ENCODE peak calls at places on chromosomes 4 and X, in nine cellular contexts. One of them, this sample, is unnamed.

GRCh38 chrX:28586891-28587635 is at the start of gene IL1RAPL1:
- DNase-seq in foreskin fibroblast: peak
- DNase-seq in activated T-cell treated with anti-CD3 and anti-CD28 coated beads, Interleukin-2, amount 50 U/mL, for 72 hours: no peak
- DNase-seq in activated B cell treated with CpG ODN at 0.5 μM for 24 hours: no peak
- DNase-seq in globus pallidus: peak
- DNase-seq in AG09309: no peak
- DNase-seq in fibroblast of pulmonary artery: peak
- DNase-seq in MM.1S: peak
- DNase-seq in activated CD4-positive, alpha-beta T cell treated with anti-CD3 and anti-CD28 coated beads, Interleukin-2, amount 50 U/mL, for 48 hours: no peak
- DNase-seq in this sample: no peak

GRCh38 chr4:51845736-51846135 is 2.8 kb downstream of the DCUN1D4 start:
- DNase-seq in foreskin fibroblast: no peak
- DNase-seq in fibroblast of pulmonary artery: peak
- DNase-seq in globus pallidus: no peak
- DNase-seq in activated T-cell treated with anti-CD3 and anti-CD28 coated beads, Interleukin-2, amount 50 U/mL, for 72 hours: no peak
- DNase-seq in activated B cell treated with CpG ODN at 0.5 μM for 24 hours: no peak
- DNase-seq in activated CD4-positive, alpha-beta T cell treated with anti-CD3 and anti-CD28 coated beads, Interleukin-2, amount 50 U/mL, for 48 hours: no peak
- DNase-seq in MM.1S: no peak
- DNase-seq in AG09309: no peak
- DNase-seq in this sample: no peak

GRCh38 chr4:90542216-90542615 is 415.0 kb downstream of the CCSER1 start:
- DNase-seq in activated CD4-positive, alpha-beta T cell treated with anti-CD3 and anti-CD28 coated beads, Interleukin-2, amount 50 U/mL, for 48 hours: no peak
- DNase-seq in activated T-cell treated with anti-CD3 and anti-CD28 coated beads, Interleukin-2, amount 50 U/mL, for 72 hours: no peak
- DNase-seq in globus pallidus: no peak
- DNase-seq in foreskin fibroblast: no peak
- DNase-seq in activated B cell treated with CpG ODN at 0.5 μM for 24 hours: no peak
- DNase-seq in AG09309: no peak
- DNase-seq in MM.1S: no peak
- DNase-seq in fibroblast of pulmonary artery: no peak
- DNase-seq in this sample: no peak

GRCh38 chrX:107766470-107767140 is 9.0 kb downstream of the TSC22D3 start:
- DNase-seq in globus pallidus: no peak
- DNase-seq in MM.1S: no peak
- DNase-seq in fibroblast of pulmonary artery: peak
- DNase-seq in AG09309: no peak
- DNase-seq in activated B cell treated with CpG ODN at 0.5 μM for 24 hours: no peak
- DNase-seq in activated CD4-positive, alpha-beta T cell treated with anti-CD3 and anti-CD28 coated beads, Interleukin-2, amount 50 U/mL, for 48 hours: no peak
- DNase-seq in activated T-cell treated with anti-CD3 and anti-CD28 coated beads, Interleukin-2, amount 50 U/mL, for 72 hours: no peak
- DNase-seq in foreskin fibroblast: peak
- DNase-seq in this sample: no peak

GRCh38 chrX:12989456-12989855 is 14.5 kb downstream of the TMSB4X start:
- DNase-seq in MM.1S: no peak
- DNase-seq in activated B cell treated with CpG ODN at 0.5 μM for 24 hours: no peak
- DNase-seq in activated CD4-positive, alpha-beta T cell treated with anti-CD3 and anti-CD28 coated beads, Interleukin-2, amount 50 U/mL, for 48 hours: no peak
- DNase-seq in activated T-cell treated with anti-CD3 and anti-CD28 coated beads, Interleukin-2, amount 50 U/mL, for 72 hours: no peak
- DNase-seq in fibroblast of pulmonary artery: no peak
- DNase-seq in AG09309: no peak
- DNase-seq in foreskin fibroblast: peak
- DNase-seq in globus pallidus: no peak
- DNase-seq in this sample: no peak

GRCh38 chr4:180058731-180059215 is 2184.4 kb upstream of the TENM3 start:
- DNase-seq in foreskin fibroblast: peak
- DNase-seq in MM.1S: peak
- DNase-seq in activated CD4-positive, alpha-beta T cell treated with anti-CD3 and anti-CD28 coated beads, Interleukin-2, amount 50 U/mL, for 48 hours: peak
- DNase-seq in fibroblast of pulmonary artery: peak
- DNase-seq in globus pallidus: peak
- DNase-seq in AG09309: no peak
- DNase-seq in activated T-cell treated with anti-CD3 and anti-CD28 coated beads, Interleukin-2, amount 50 U/mL, for 72 hours: no peak
- DNase-seq in activated B cell treated with CpG ODN at 0.5 μM for 24 hours: no peak
- DNase-seq in this sample: no peak

GRCh38 chr4:150664935-150665334 is 83.0 kb downstream of the MAB21L2 start:
- DNase-seq in foreskin fibroblast: peak
- DNase-seq in activated T-cell treated with anti-CD3 and anti-CD28 coated beads, Interleukin-2, amount 50 U/mL, for 72 hours: no peak
- DNase-seq in activated CD4-positive, alpha-beta T cell treated with anti-CD3 and anti-CD28 coated beads, Interleukin-2, amount 50 U/mL, for 48 hours: no peak
- DNase-seq in MM.1S: no peak
- DNase-seq in fibroblast of pulmonary artery: peak
- DNase-seq in globus pallidus: no peak
- DNase-seq in AG09309: no peak
- DNase-seq in activated B cell treated with CpG ODN at 0.5 μM for 24 hours: no peak
- DNase-seq in this sample: no peak

GRCh38 chrX:69025802-69026301 is 139.4 kb downstream of the PJA1 start:
- DNase-seq in fibroblast of pulmonary artery: peak
- DNase-seq in activated B cell treated with CpG ODN at 0.5 μM for 24 hours: no peak
- DNase-seq in activated CD4-positive, alpha-beta T cell treated with anti-CD3 and anti-CD28 coated beads, Interleukin-2, amount 50 U/mL, for 48 hours: no peak
- DNase-seq in foreskin fibroblast: no peak
- DNase-seq in AG09309: peak
- DNase-seq in MM.1S: no peak
- DNase-seq in activated T-cell treated with anti-CD3 and anti-CD28 coated beads, Interleukin-2, amount 50 U/mL, for 72 hours: no peak
- DNase-seq in globus pallidus: no peak
- DNase-seq in this sample: no peak

GRCh38 chrX:41009816-41010187 is 75.4 kb upstream of the USP9X start:
- DNase-seq in MM.1S: no peak
- DNase-seq in AG09309: no peak
- DNase-seq in activated CD4-positive, alpha-beta T cell treated with anti-CD3 and anti-CD28 coated beads, Interleukin-2, amount 50 U/mL, for 48 hours: no peak
- DNase-seq in activated T-cell treated with anti-CD3 and anti-CD28 coated beads, Interleukin-2, amount 50 U/mL, for 72 hours: no peak
- DNase-seq in activated B cell treated with CpG ODN at 0.5 μM for 24 hours: no peak
- DNase-seq in foreskin fibroblast: no peak
- DNase-seq in fibroblast of pulmonary artery: no peak
- DNase-seq in globus pallidus: no peak
- DNase-seq in this sample: no peak

GRCh38 chr4:94595880-94596483 is 144.2 kb downstream of the PDLIM5 start:
- DNase-seq in activated T-cell treated with anti-CD3 and anti-CD28 coated beads, Interleukin-2, amount 50 U/mL, for 72 hours: no peak
- DNase-seq in globus pallidus: peak
- DNase-seq in MM.1S: peak
- DNase-seq in activated CD4-positive, alpha-beta T cell treated with anti-CD3 and anti-CD28 coated beads, Interleukin-2, amount 50 U/mL, for 48 hours: no peak
- DNase-seq in activated B cell treated with CpG ODN at 0.5 μM for 24 hours: no peak
- DNase-seq in AG09309: no peak
- DNase-seq in foreskin fibroblast: peak
- DNase-seq in fibroblast of pulmonary artery: peak
- DNase-seq in this sample: no peak

GRCh38 chr4:51901363-51901762 is 58.4 kb downstream of the DCUN1D4 start:
- DNase-seq in activated B cell treated with CpG ODN at 0.5 μM for 24 hours: no peak
- DNase-seq in activated CD4-positive, alpha-beta T cell treated with anti-CD3 and anti-CD28 coated beads, Interleukin-2, amount 50 U/mL, for 48 hours: no peak
- DNase-seq in MM.1S: no peak
- DNase-seq in AG09309: no peak
- DNase-seq in fibroblast of pulmonary artery: no peak
- DNase-seq in foreskin fibroblast: no peak
- DNase-seq in globus pallidus: no peak
- DNase-seq in activated T-cell treated with anti-CD3 and anti-CD28 coated beads, Interleukin-2, amount 50 U/mL, for 72 hours: no peak
- DNase-seq in this sample: no peak

GRCh38 chrX:119181491-119181890 is 53.9 kb upstream of the KIAA1210 start:
- DNase-seq in fibroblast of pulmonary artery: peak
- DNase-seq in activated T-cell treated with anti-CD3 and anti-CD28 coated beads, Interleukin-2, amount 50 U/mL, for 72 hours: no peak
- DNase-seq in MM.1S: no peak
- DNase-seq in activated B cell treated with CpG ODN at 0.5 μM for 24 hours: no peak
- DNase-seq in globus pallidus: no peak
- DNase-seq in foreskin fibroblast: no peak
- DNase-seq in activated CD4-positive, alpha-beta T cell treated with anti-CD3 and anti-CD28 coated beads, Interleukin-2, amount 50 U/mL, for 48 hours: no peak
- DNase-seq in AG09309: no peak
- DNase-seq in this sample: no peak

GRCh38 chrX:50813843-50814661 is at the start of gene SHROOM4:
- DNase-seq in activated B cell treated with CpG ODN at 0.5 μM for 24 hours: no peak
- DNase-seq in fibroblast of pulmonary artery: peak
- DNase-seq in globus pallidus: peak
- DNase-seq in MM.1S: no peak
- DNase-seq in activated CD4-positive, alpha-beta T cell treated with anti-CD3 and anti-CD28 coated beads, Interleukin-2, amount 50 U/mL, for 48 hours: no peak
- DNase-seq in AG09309: no peak
- DNase-seq in foreskin fibroblast: peak
- DNase-seq in activated T-cell treated with anti-CD3 and anti-CD28 coated beads, Interleukin-2, amount 50 U/mL, for 72 hours: no peak
- DNase-seq in this sample: no peak

GRCh38 chr4:40563401-40563800 is 66.3 kb downstream of the RBM47 start:
- DNase-seq in activated B cell treated with CpG ODN at 0.5 μM for 24 hours: no peak
- DNase-seq in fibroblast of pulmonary artery: no peak
- DNase-seq in MM.1S: no peak
- DNase-seq in AG09309: no peak
- DNase-seq in foreskin fibroblast: no peak
- DNase-seq in globus pallidus: no peak
- DNase-seq in activated T-cell treated with anti-CD3 and anti-CD28 coated beads, Interleukin-2, amount 50 U/mL, for 72 hours: no peak
- DNase-seq in activated CD4-positive, alpha-beta T cell treated with anti-CD3 and anti-CD28 coated beads, Interleukin-2, amount 50 U/mL, for 48 hours: no peak
- DNase-seq in this sample: no peak

GRCh38 chr4:168755643-168756482 is 254.2 kb downstream of the CBR4 start:
- DNase-seq in fibroblast of pulmonary artery: no peak
- DNase-seq in activated T-cell treated with anti-CD3 and anti-CD28 coated beads, Interleukin-2, amount 50 U/mL, for 72 hours: no peak
- DNase-seq in activated CD4-positive, alpha-beta T cell treated with anti-CD3 and anti-CD28 coated beads, Interleukin-2, amount 50 U/mL, for 48 hours: no peak
- DNase-seq in globus pallidus: no peak
- DNase-seq in activated B cell treated with CpG ODN at 0.5 μM for 24 hours: no peak
- DNase-seq in MM.1S: no peak
- DNase-seq in foreskin fibroblast: no peak
- DNase-seq in AG09309: no peak
- DNase-seq in this sample: no peak

GRCh38 chr4:113682730-113683129 is 78.8 kb downstream of the CAMK2D start:
- DNase-seq in fibroblast of pulmonary artery: no peak
- DNase-seq in foreskin fibroblast: peak
- DNase-seq in AG09309: no peak
- DNase-seq in activated T-cell treated with anti-CD3 and anti-CD28 coated beads, Interleukin-2, amount 50 U/mL, for 72 hours: no peak
- DNase-seq in MM.1S: no peak
- DNase-seq in activated CD4-positive, alpha-beta T cell treated with anti-CD3 and anti-CD28 coated beads, Interleukin-2, amount 50 U/mL, for 48 hours: no peak
- DNase-seq in globus pallidus: no peak
- DNase-seq in activated B cell treated with CpG ODN at 0.5 μM for 24 hours: no peak
- DNase-seq in this sample: no peak

GRCh38 chr4:94419956-94420355 is 31.8 kb upstream of the PDLIM5 start:
- DNase-seq in fibroblast of pulmonary artery: peak
- DNase-seq in MM.1S: no peak
- DNase-seq in activated T-cell treated with anti-CD3 and anti-CD28 coated beads, Interleukin-2, amount 50 U/mL, for 72 hours: no peak
- DNase-seq in AG09309: no peak
- DNase-seq in foreskin fibroblast: peak
- DNase-seq in activated B cell treated with CpG ODN at 0.5 μM for 24 hours: no peak
- DNase-seq in globus pallidus: no peak
- DNase-seq in activated CD4-positive, alpha-beta T cell treated with anti-CD3 and anti-CD28 coated beads, Interleukin-2, amount 50 U/mL, for 48 hours: no peak
- DNase-seq in this sample: no peak

GRCh38 chrX:24259544-24260240 is 54.2 kb downstream of the SUPT20HL2 start:
- DNase-seq in MM.1S: peak
- DNase-seq in foreskin fibroblast: peak
- DNase-seq in activated B cell treated with CpG ODN at 0.5 μM for 24 hours: no peak
- DNase-seq in fibroblast of pulmonary artery: peak
- DNase-seq in activated CD4-positive, alpha-beta T cell treated with anti-CD3 and anti-CD28 coated beads, Interleukin-2, amount 50 U/mL, for 48 hours: peak
- DNase-seq in activated T-cell treated with anti-CD3 and anti-CD28 coated beads, Interleukin-2, amount 50 U/mL, for 72 hours: peak
- DNase-seq in AG09309: peak
- DNase-seq in globus pallidus: peak
- DNase-seq in this sample: peak

GRCh38 chrX:24002167-24002566 is 24.8 kb downstream of the KLHL15 start:
- DNase-seq in globus pallidus: no peak
- DNase-seq in activated B cell treated with CpG ODN at 0.5 μM for 24 hours: no peak
- DNase-seq in foreskin fibroblast: no peak
- DNase-seq in activated CD4-positive, alpha-beta T cell treated with anti-CD3 and anti-CD28 coated beads, Interleukin-2, amount 50 U/mL, for 48 hours: no peak
- DNase-seq in AG09309: no peak
- DNase-seq in MM.1S: no peak
- DNase-seq in activated T-cell treated with anti-CD3 and anti-CD28 coated beads, Interleukin-2, amount 50 U/mL, for 72 hours: no peak
- DNase-seq in fibroblast of pulmonary artery: no peak
- DNase-seq in this sample: no peak

GRCh38 chrX:137573356-137574101 is 7.6 kb downstream of the ZIC3 start:
- DNase-seq in fibroblast of pulmonary artery: no peak
- DNase-seq in foreskin fibroblast: no peak
- DNase-seq in activated B cell treated with CpG ODN at 0.5 μM for 24 hours: no peak
- DNase-seq in activated T-cell treated with anti-CD3 and anti-CD28 coated beads, Interleukin-2, amount 50 U/mL, for 72 hours: no peak
- DNase-seq in AG09309: no peak
- DNase-seq in MM.1S: no peak
- DNase-seq in activated CD4-positive, alpha-beta T cell treated with anti-CD3 and anti-CD28 coated beads, Interleukin-2, amount 50 U/mL, for 48 hours: no peak
- DNase-seq in globus pallidus: no peak
- DNase-seq in this sample: no peak

GRCh38 chrX:485368-485767 is 98.7 kb upstream of the PPP2R3B start:
- DNase-seq in MM.1S: no peak
- DNase-seq in AG09309: no peak
- DNase-seq in fibroblast of pulmonary artery: no peak
- DNase-seq in activated CD4-positive, alpha-beta T cell treated with anti-CD3 and anti-CD28 coated beads, Interleukin-2, amount 50 U/mL, for 48 hours: no peak
- DNase-seq in globus pallidus: no peak
- DNase-seq in activated B cell treated with CpG ODN at 0.5 μM for 24 hours: no peak
- DNase-seq in foreskin fibroblast: no peak
- DNase-seq in activated T-cell treated with anti-CD3 and anti-CD28 coated beads, Interleukin-2, amount 50 U/mL, for 72 hours: no peak
- DNase-seq in this sample: no peak

GRCh38 chr4:112060212-112060611 is 85.0 kb upstream of the FAM241A start:
- DNase-seq in AG09309: no peak
- DNase-seq in activated B cell treated with CpG ODN at 0.5 μM for 24 hours: no peak
- DNase-seq in globus pallidus: peak
- DNase-seq in fibroblast of pulmonary artery: peak
- DNase-seq in activated CD4-positive, alpha-beta T cell treated with anti-CD3 and anti-CD28 coated beads, Interleukin-2, amount 50 U/mL, for 48 hours: no peak
- DNase-seq in foreskin fibroblast: peak
- DNase-seq in MM.1S: peak
- DNase-seq in activated T-cell treated with anti-CD3 and anti-CD28 coated beads, Interleukin-2, amount 50 U/mL, for 72 hours: no peak
- DNase-seq in this sample: no peak

GRCh38 chr4:85147481-85148076 is 181.1 kb upstream of the WDFY3 start:
- DNase-seq in AG09309: peak
- DNase-seq in activated B cell treated with CpG ODN at 0.5 μM for 24 hours: no peak
- DNase-seq in activated CD4-positive, alpha-beta T cell treated with anti-CD3 and anti-CD28 coated beads, Interleukin-2, amount 50 U/mL, for 48 hours: peak
- DNase-seq in MM.1S: peak
- DNase-seq in globus pallidus: peak
- DNase-seq in fibroblast of pulmonary artery: peak
- DNase-seq in foreskin fibroblast: peak
- DNase-seq in activated T-cell treated with anti-CD3 and anti-CD28 coated beads, Interleukin-2, amount 50 U/mL, for 72 hours: peak
- DNase-seq in this sample: no peak

GRCh38 chrX:123860983-123861382 is 1.1 kb downstream of the XIAP start:
- DNase-seq in MM.1S: no peak
- DNase-seq in globus pallidus: peak
- DNase-seq in AG09309: no peak
- DNase-seq in foreskin fibroblast: peak
- DNase-seq in activated B cell treated with CpG ODN at 0.5 μM for 24 hours: no peak
- DNase-seq in fibroblast of pulmonary artery: peak
- DNase-seq in activated CD4-positive, alpha-beta T cell treated with anti-CD3 and anti-CD28 coated beads, Interleukin-2, amount 50 U/mL, for 48 hours: no peak
- DNase-seq in activated T-cell treated with anti-CD3 and anti-CD28 coated beads, Interleukin-2, amount 50 U/mL, for 72 hours: no peak
- DNase-seq in this sample: no peak

GRCh38 chr4:131499139-131499873 is 1649.8 kb upstream of the PCDH10 start:
- DNase-seq in AG09309: no peak
- DNase-seq in activated T-cell treated with anti-CD3 and anti-CD28 coated beads, Interleukin-2, amount 50 U/mL, for 72 hours: no peak
- DNase-seq in globus pallidus: no peak
- DNase-seq in activated B cell treated with CpG ODN at 0.5 μM for 24 hours: no peak
- DNase-seq in activated CD4-positive, alpha-beta T cell treated with anti-CD3 and anti-CD28 coated beads, Interleukin-2, amount 50 U/mL, for 48 hours: no peak
- DNase-seq in fibroblast of pulmonary artery: peak
- DNase-seq in foreskin fibroblast: peak
- DNase-seq in MM.1S: no peak
- DNase-seq in this sample: no peak

GRCh38 chrX:37904833-37905232 is 57.5 kb upstream of the DYNLT3 start:
- DNase-seq in MM.1S: no peak
- DNase-seq in activated B cell treated with CpG ODN at 0.5 μM for 24 hours: no peak
- DNase-seq in globus pallidus: no peak
- DNase-seq in fibroblast of pulmonary artery: no peak
- DNase-seq in AG09309: no peak
- DNase-seq in activated T-cell treated with anti-CD3 and anti-CD28 coated beads, Interleukin-2, amount 50 U/mL, for 72 hours: no peak
- DNase-seq in activated CD4-positive, alpha-beta T cell treated with anti-CD3 and anti-CD28 coated beads, Interleukin-2, amount 50 U/mL, for 48 hours: no peak
- DNase-seq in foreskin fibroblast: no peak
- DNase-seq in this sample: no peak

GRCh38 chr4:100076753-100077152 is 113.5 kb downstream of the DDIT4L start:
- DNase-seq in MM.1S: no peak
- DNase-seq in AG09309: no peak
- DNase-seq in fibroblast of pulmonary artery: no peak
- DNase-seq in activated B cell treated with CpG ODN at 0.5 μM for 24 hours: no peak
- DNase-seq in activated CD4-positive, alpha-beta T cell treated with anti-CD3 and anti-CD28 coated beads, Interleukin-2, amount 50 U/mL, for 48 hours: no peak
- DNase-seq in foreskin fibroblast: no peak
- DNase-seq in activated T-cell treated with anti-CD3 and anti-CD28 coated beads, Interleukin-2, amount 50 U/mL, for 72 hours: no peak
- DNase-seq in globus pallidus: no peak
- DNase-seq in this sample: no peak

GRCh38 chr4:189912170-189912569 is 28.5 kb upstream of the FRG1 start:
- DNase-seq in foreskin fibroblast: no peak
- DNase-seq in fibroblast of pulmonary artery: peak
- DNase-seq in globus pallidus: no peak
- DNase-seq in AG09309: no peak
- DNase-seq in MM.1S: no peak
- DNase-seq in activated T-cell treated with anti-CD3 and anti-CD28 coated beads, Interleukin-2, amount 50 U/mL, for 72 hours: no peak
- DNase-seq in activated CD4-positive, alpha-beta T cell treated with anti-CD3 and anti-CD28 coated beads, Interleukin-2, amount 50 U/mL, for 48 hours: no peak
- DNase-seq in activated B cell treated with CpG ODN at 0.5 μM for 24 hours: no peak
- DNase-seq in this sample: no peak

GRCh38 chr4:26719954-26720552 is 136.2 kb downstream of the TBC1D19 start:
- DNase-seq in MM.1S: no peak
- DNase-seq in activated CD4-positive, alpha-beta T cell treated with anti-CD3 and anti-CD28 coated beads, Interleukin-2, amount 50 U/mL, for 48 hours: no peak
- DNase-seq in activated T-cell treated with anti-CD3 and anti-CD28 coated beads, Interleukin-2, amount 50 U/mL, for 72 hours: no peak
- DNase-seq in AG09309: no peak
- DNase-seq in fibroblast of pulmonary artery: peak
- DNase-seq in foreskin fibroblast: peak
- DNase-seq in activated B cell treated with CpG ODN at 0.5 μM for 24 hours: no peak
- DNase-seq in globus pallidus: peak
- DNase-seq in this sample: no peak

GRCh38 chr4:83276299-83277040 is 8.1 kb downstream of the COQ2 start:
- DNase-seq in foreskin fibroblast: peak
- DNase-seq in MM.1S: peak
- DNase-seq in globus pallidus: no peak
- DNase-seq in activated B cell treated with CpG ODN at 0.5 μM for 24 hours: no peak
- DNase-seq in activated CD4-positive, alpha-beta T cell treated with anti-CD3 and anti-CD28 coated beads, Interleukin-2, amount 50 U/mL, for 48 hours: no peak
- DNase-seq in AG09309: no peak
- DNase-seq in fibroblast of pulmonary artery: no peak
- DNase-seq in activated T-cell treated with anti-CD3 and anti-CD28 coated beads, Interleukin-2, amount 50 U/mL, for 72 hours: no peak
- DNase-seq in this sample: no peak

This sample was measured in NK-92 treated with Interleukin-12 subunit alpha and Interleukin-12 subunit beta, amount 100 ng/mL, for 24 hours.